ENCODE peak calls at places on chromosome 22, in six cellular contexts. One of them, this sample, is unnamed.

GRCh38 chr22:42769574-42770447 is 49.1 kb upstream of the A4GALT start:
- DNase-seq in fibroblast of lung: peak
- DNase-seq in HepG2: no peak
- DNase-seq in mesenchymal stem cell: peak
- DNase-seq in hepatocyte: peak
- DNase-seq in GM23248: peak
- DNase-seq in this sample: peak

GRCh38 chr22:22770280-22770871 is 117.2 kb upstream of the IGLL5 start:
- DNase-seq in hepatocyte: peak
- DNase-seq in fibroblast of lung: peak
- DNase-seq in HepG2: peak
- DNase-seq in GM23248: peak
- DNase-seq in mesenchymal stem cell: peak
- DNase-seq in this sample: peak

GRCh38 chr22:45867118-45867905 is 109.7 kb downstream of the WNT7B start:
- DNase-seq in mesenchymal stem cell: peak
- DNase-seq in HepG2: no peak
- DNase-seq in fibroblast of lung: no peak
- DNase-seq in hepatocyte: peak
- DNase-seq in GM23248: peak
- DNase-seq in this sample: peak

GRCh38 chr22:43326342-43326825 is 16.8 kb downstream of the SCUBE1 start:
- DNase-seq in GM23248: no peak
- DNase-seq in mesenchymal stem cell: no peak
- DNase-seq in hepatocyte: no peak
- DNase-seq in HepG2: no peak
- DNase-seq in fibroblast of lung: no peak
- DNase-seq in this sample: peak

GRCh38 chr22:45883811-45884170 is 93.2 kb downstream of the WNT7B start:
- DNase-seq in HepG2: no peak
- DNase-seq in hepatocyte: no peak
- DNase-seq in fibroblast of lung: no peak
- DNase-seq in mesenchymal stem cell: no peak
- DNase-seq in GM23248: no peak
- DNase-seq in this sample: no peak

GRCh38 chr22:45919504-45920286 is 57.3 kb downstream of the WNT7B start:
- DNase-seq in mesenchymal stem cell: no peak
- DNase-seq in HepG2: no peak
- DNase-seq in hepatocyte: no peak
- DNase-seq in GM23248: no peak
- DNase-seq in fibroblast of lung: no peak
- DNase-seq in this sample: no peak

GRCh38 chr22:47201186-47201995 is 438.9 kb downstream of the TBC1D22A start:
- DNase-seq in HepG2: no peak
- DNase-seq in fibroblast of lung: no peak
- DNase-seq in GM23248: no peak
- DNase-seq in hepatocyte: no peak
- DNase-seq in mesenchymal stem cell: no peak
- DNase-seq in this sample: no peak

GRCh38 chr22:28029201-28029948 is 110.3 kb upstream of the PITPNB start:
- DNase-seq in mesenchymal stem cell: peak
- DNase-seq in fibroblast of lung: peak
- DNase-seq in hepatocyte: no peak
- DNase-seq in HepG2: no peak
- DNase-seq in GM23248: peak
- DNase-seq in this sample: no peak

GRCh38 chr22:31970490-31971444 is 26.4 kb downstream of the YWHAH start:
- DNase-seq in fibroblast of lung: peak
- DNase-seq in mesenchymal stem cell: peak
- DNase-seq in HepG2: peak
- DNase-seq in hepatocyte: peak
- DNase-seq in GM23248: peak
- DNase-seq in this sample: peak

GRCh38 chr22:40541300-40541699 is 95.2 kb downstream of the MRTFA start:
- DNase-seq in GM23248: no peak
- DNase-seq in mesenchymal stem cell: no peak
- DNase-seq in hepatocyte: no peak
- DNase-seq in fibroblast of lung: no peak
- DNase-seq in HepG2: no peak
- DNase-seq in this sample: no peak

GRCh38 chr22:27642104-27642800 is 159.3 kb downstream of the MN1 start:
- DNase-seq in HepG2: peak
- DNase-seq in hepatocyte: no peak
- DNase-seq in mesenchymal stem cell: no peak
- DNase-seq in fibroblast of lung: peak
- DNase-seq in GM23248: no peak
- DNase-seq in this sample: peak

GRCh38 chr22:23098230-23098705 is 27.9 kb downstream of the GNAZ start:
- DNase-seq in fibroblast of lung: no peak
- DNase-seq in mesenchymal stem cell: no peak
- DNase-seq in hepatocyte: no peak
- DNase-seq in HepG2: no peak
- DNase-seq in GM23248: no peak
- DNase-seq in this sample: no peak

GRCh38 chr22:46941958-46942815 is 179.7 kb downstream of the TBC1D22A start:
- DNase-seq in GM23248: no peak
- DNase-seq in mesenchymal stem cell: no peak
- DNase-seq in HepG2: no peak
- DNase-seq in fibroblast of lung: no peak
- DNase-seq in hepatocyte: peak
- DNase-seq in this sample: no peak

GRCh38 chr22:39363751-39364484 is 14.1 kb downstream of the SYNGR1 start:
- DNase-seq in hepatocyte: no peak
- DNase-seq in HepG2: no peak
- DNase-seq in GM23248: peak
- DNase-seq in fibroblast of lung: no peak
- DNase-seq in mesenchymal stem cell: no peak
- DNase-seq in this sample: peak

GRCh38 chr22:39278040-39278439 is 33.3 kb upstream of the PDGFB start:
- DNase-seq in hepatocyte: no peak
- DNase-seq in GM23248: peak
- DNase-seq in fibroblast of lung: peak
- DNase-seq in HepG2: no peak
- DNase-seq in mesenchymal stem cell: peak
- DNase-seq in this sample: no peak

GRCh38 chr22:50219800-50220602 is 19.2 kb downstream of the SELENOO start:
- DNase-seq in HepG2: no peak
- DNase-seq in mesenchymal stem cell: no peak
- DNase-seq in hepatocyte: no peak
- DNase-seq in GM23248: no peak
- DNase-seq in fibroblast of lung: no peak
- DNase-seq in this sample: no peak

GRCh38 chr22:26580240-26580962 is 9.5 kb downstream of the TPST2 start:
- DNase-seq in fibroblast of lung: no peak
- DNase-seq in GM23248: no peak
- DNase-seq in mesenchymal stem cell: no peak
- DNase-seq in HepG2: no peak
- DNase-seq in hepatocyte: no peak
- DNase-seq in this sample: peak
- H2AFZ ChIP-seq in fibroblast of lung: no peak
- H2AFZ ChIP-seq in GM23248: no peak
- H2AFZ ChIP-seq in mesenchymal stem cell: no peak
- H2AFZ ChIP-seq in HepG2: no peak
- H2AFZ ChIP-seq in hepatocyte: no peak
- H2AFZ ChIP-seq in this sample: no peak

GRCh38 chr22:19902245-19902699 is 39.3 kb upstream of the COMT start:
- DNase-seq in mesenchymal stem cell: no peak
- DNase-seq in GM23248: no peak
- DNase-seq in HepG2: peak
- DNase-seq in hepatocyte: no peak
- DNase-seq in fibroblast of lung: no peak
- DNase-seq in this sample: no peak
- H2AFZ ChIP-seq in mesenchymal stem cell: no peak
- H2AFZ ChIP-seq in GM23248: no peak
- H2AFZ ChIP-seq in HepG2: no peak
- H2AFZ ChIP-seq in hepatocyte: no peak
- H2AFZ ChIP-seq in fibroblast of lung: no peak
- H2AFZ ChIP-seq in this sample: no peak

DNA sequence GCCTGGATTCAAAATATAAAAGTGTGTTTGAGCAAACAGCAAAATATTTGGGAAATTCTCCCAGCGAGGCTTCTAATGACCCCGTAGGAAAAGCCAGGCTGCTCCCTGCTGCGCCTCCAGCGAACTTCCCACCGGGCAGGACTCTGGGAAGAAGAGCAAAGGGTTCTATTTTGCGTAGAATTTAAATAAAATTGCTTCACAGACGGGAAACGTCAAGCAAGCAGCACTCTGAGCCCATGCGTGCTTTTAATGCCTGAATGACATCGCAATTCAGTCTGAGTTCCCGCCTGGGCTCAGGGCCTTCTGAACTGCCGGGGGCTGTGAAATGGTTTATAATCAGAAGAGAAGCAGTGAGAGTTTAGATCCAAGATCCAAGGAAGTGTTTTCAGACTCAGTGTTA is 775.1 kb downstream of the BRD1 start:
- DNase-seq in GM23248: no peak
- DNase-seq in mesenchymal stem cell: no peak
- DNase-seq in HepG2: no peak
- DNase-seq in fibroblast of lung: no peak
- DNase-seq in hepatocyte: no peak
- DNase-seq in this sample: no peak
- H2AFZ ChIP-seq in GM23248: no peak
- H2AFZ ChIP-seq in mesenchymal stem cell: no peak
- H2AFZ ChIP-seq in HepG2: no peak
- H2AFZ ChIP-seq in fibroblast of lung: no peak
- H2AFZ ChIP-seq in hepatocyte: no peak
- H2AFZ ChIP-seq in this sample: no peak

DNA sequence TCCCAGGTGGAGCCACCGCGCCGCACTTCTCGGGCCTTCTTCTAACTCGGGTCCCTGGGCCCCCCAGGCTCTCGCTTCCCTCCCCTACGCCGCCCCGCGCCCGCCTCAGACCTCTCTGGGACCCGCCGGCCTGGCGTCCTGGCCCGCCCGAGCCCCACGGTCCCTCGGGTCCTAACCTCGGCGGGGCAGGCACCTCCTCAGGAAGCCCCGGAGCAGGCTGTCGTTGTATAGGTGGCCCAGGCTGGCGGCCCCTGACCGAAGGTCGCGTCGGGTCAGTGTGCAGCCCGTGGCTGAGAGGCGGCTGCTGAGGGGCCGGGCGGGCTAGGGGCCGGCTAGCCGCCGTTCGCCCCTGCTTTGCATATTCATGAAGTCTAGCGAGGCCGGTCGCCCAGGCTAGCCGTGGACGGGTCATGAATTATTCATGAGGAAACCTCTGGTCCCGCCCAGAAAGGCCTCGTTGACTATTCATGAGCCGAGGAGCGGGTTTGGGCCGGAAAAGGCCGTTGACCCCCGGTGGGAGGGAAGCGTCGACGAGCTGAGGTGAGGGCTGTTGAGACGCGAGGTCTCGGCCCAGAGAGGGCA is at the start of gene HORMAD2:
- DNase-seq in mesenchymal stem cell: peak
- DNase-seq in GM23248: peak
- DNase-seq in HepG2: no peak
- DNase-seq in fibroblast of lung: peak
- DNase-seq in hepatocyte: peak
- DNase-seq in this sample: peak
- H2AFZ ChIP-seq in mesenchymal stem cell: peak
- H2AFZ ChIP-seq in GM23248: peak
- H2AFZ ChIP-seq in HepG2: no peak
- H2AFZ ChIP-seq in fibroblast of lung: peak
- H2AFZ ChIP-seq in hepatocyte: peak
- H2AFZ ChIP-seq in this sample: peak

DNA sequence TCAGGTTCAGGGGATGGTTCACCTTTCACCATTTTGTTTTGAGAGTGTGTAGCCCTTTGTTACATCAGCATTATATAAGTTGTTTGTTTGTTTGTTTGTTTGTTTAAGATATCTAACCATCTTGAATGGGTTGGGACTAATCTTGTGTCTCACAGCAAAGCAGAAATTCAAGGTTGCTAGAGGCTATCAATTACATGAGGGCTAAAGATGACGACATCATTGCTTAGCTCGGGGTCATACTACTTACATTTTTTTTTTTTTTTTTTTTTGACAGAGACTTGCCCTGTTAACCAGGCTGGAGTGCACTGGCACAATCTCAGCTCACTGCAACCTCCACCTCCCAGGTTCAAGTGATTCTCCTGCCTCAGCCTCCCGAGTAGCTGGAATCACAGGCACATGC is 87.1 kb upstream of the XKR3 start:
- DNase-seq in fibroblast of lung: no peak
- DNase-seq in GM23248: no peak
- DNase-seq in HepG2: no peak
- DNase-seq in hepatocyte: no peak
- DNase-seq in mesenchymal stem cell: no peak
- DNase-seq in this sample: no peak
- H2AFZ ChIP-seq in fibroblast of lung: no peak
- H2AFZ ChIP-seq in GM23248: no peak
- H2AFZ ChIP-seq in HepG2: no peak
- H2AFZ ChIP-seq in hepatocyte: no peak
- H2AFZ ChIP-seq in mesenchymal stem cell: no peak
- H2AFZ ChIP-seq in this sample: no peak

GRCh38 chr22:25085930-25086901 is 113.4 kb upstream of the CRYBB3 start:
- DNase-seq in mesenchymal stem cell: peak
- DNase-seq in fibroblast of lung: peak
- DNase-seq in hepatocyte: peak
- DNase-seq in HepG2: peak
- DNase-seq in GM23248: no peak
- DNase-seq in this sample: no peak
- H2AFZ ChIP-seq in mesenchymal stem cell: no peak
- H2AFZ ChIP-seq in fibroblast of lung: no peak
- H2AFZ ChIP-seq in hepatocyte: no peak
- H2AFZ ChIP-seq in HepG2: no peak
- H2AFZ ChIP-seq in GM23248: no peak
- H2AFZ ChIP-seq in this sample: no peak

GRCh38 chr22:37526376-37526775 is 7.2 kb upstream of the CARD10 start:
- DNase-seq in hepatocyte: no peak
- DNase-seq in GM23248: peak
- DNase-seq in fibroblast of lung: peak
- DNase-seq in mesenchymal stem cell: no peak
- DNase-seq in HepG2: no peak
- DNase-seq in this sample: no peak
- H2AFZ ChIP-seq in hepatocyte: no peak
- H2AFZ ChIP-seq in GM23248: no peak
- H2AFZ ChIP-seq in fibroblast of lung: no peak
- H2AFZ ChIP-seq in mesenchymal stem cell: no peak
- H2AFZ ChIP-seq in HepG2: no peak
- H2AFZ ChIP-seq in this sample: no peak

DNA sequence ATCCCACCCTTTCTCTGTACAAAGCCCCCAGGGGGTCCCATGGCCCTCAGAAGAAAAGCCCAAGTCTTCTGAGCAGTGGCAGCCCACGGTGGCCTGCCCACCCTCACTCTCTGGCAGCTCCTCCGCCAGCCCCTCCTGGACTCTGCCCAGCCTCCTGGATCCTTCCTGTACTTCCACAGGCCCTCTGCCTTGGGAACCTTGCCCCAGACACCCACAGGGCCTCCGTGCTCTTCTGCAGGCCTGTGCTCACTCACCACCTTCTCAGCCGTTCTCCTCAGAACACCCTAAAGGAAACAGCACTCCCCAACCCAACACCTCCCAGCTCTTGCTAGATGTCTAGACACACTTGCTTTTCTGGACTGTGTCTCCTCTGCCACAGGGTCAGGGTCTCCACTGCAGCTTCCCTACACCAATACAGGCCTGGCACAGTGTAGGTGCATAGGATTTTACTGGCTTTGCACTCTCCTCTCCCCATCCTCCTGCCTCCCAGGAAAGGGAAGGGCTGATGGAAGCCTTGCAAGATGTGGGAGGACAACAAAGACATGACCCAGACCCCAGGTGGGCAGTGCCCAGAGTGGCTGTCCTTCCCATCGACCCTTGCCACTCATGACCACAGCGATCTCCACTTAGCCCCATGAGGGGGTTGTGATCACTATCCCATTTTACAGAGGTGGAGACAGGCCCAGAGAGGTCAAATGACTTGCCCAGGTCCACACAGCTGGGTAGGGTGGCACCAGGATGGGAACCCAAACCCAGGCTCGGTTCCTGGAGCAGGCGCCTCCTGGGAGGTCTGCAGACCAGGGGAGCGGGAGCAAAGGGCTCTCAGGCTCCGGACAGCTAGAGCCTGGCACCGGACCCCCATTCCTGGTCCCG is 2.0 kb downstream of the SCARF2 start:
- DNase-seq in HepG2: no peak
- DNase-seq in mesenchymal stem cell: no peak
- DNase-seq in hepatocyte: no peak
- DNase-seq in GM23248: no peak
- DNase-seq in fibroblast of lung: no peak
- DNase-seq in this sample: no peak
- H2AFZ ChIP-seq in HepG2: no peak
- H2AFZ ChIP-seq in mesenchymal stem cell: no peak
- H2AFZ ChIP-seq in hepatocyte: no peak
- H2AFZ ChIP-seq in GM23248: no peak
- H2AFZ ChIP-seq in fibroblast of lung: no peak
- H2AFZ ChIP-seq in this sample: no peak